ENCODE peak calls at places on chromosomes 3 and 15, in six cellular contexts. F is neuronal stem cell, Y is mesenchymal stem cell, U is H9, G is mesendoderm, M is H1. E is an unnamed sample.

GRCh38 chr3:73868688-73869315 is 244.1 kb upstream of the PDZRN3 start:
- DNase-seq in F (peak; percentile 20), Y (peak; percentile 47), U (no peak), G (peak; percentile 45), M (no peak), E (peak; percentile 38)

GRCh38 chr15:98547741-98548166 is 100.6 kb upstream of the IGF1R start:
- DNase-seq in F (no peak), Y (peak; percentile 59), U (peak; percentile 48), G (peak; percentile 64), M (no peak), E (no peak)

GRCh38 chr15:64092864-64093626 is 593 bp downstream of the CIAO2A start:
- DNase-seq in F (peak; percentile 45), Y (peak; percentile 80), U (peak; percentile 57), G (peak; percentile 78), M (no peak), E (peak; percentile 64)

GRCh38 chr15:95277266-95277665 is 1045.9 kb downstream of the MCTP2 start:
- DNase-seq in F (no peak), Y (peak; percentile 86), U (no peak), G (no peak), M (no peak), E (peak; percentile 98)

GRCh38 chr3:63207066-63207590 is 71.0 kb upstream of the SYNPR start:
- DNase-seq in F (no peak), Y (no peak), U (no peak), G (no peak), M (no peak), E (no peak)

GRCh38 chr3:4948395-4948794 is 30.8 kb upstream of the BHLHE40 start:
- DNase-seq in F (no peak), Y (no peak), U (no peak), G (no peak), M (no peak), E (peak; percentile 43)

GRCh38 chr15:33292718-33293307 is 18.0 kb upstream of the RYR3 start:
- DNase-seq in F (peak; percentile 70), Y (peak; percentile 57), U (peak; percentile 59), G (peak; percentile 80), M (no peak), E (peak; percentile 53)

GRCh38 chr3:196843435-196844110 is 24.1 kb upstream of the SENP5 start:
- DNase-seq in F (no peak), Y (no peak), U (no peak), G (peak; percentile 44), M (no peak), E (no peak)

GRCh38 chr15:86608461-86608860 is 528.8 kb downstream of the AGBL1 start:
- DNase-seq in F (no peak), Y (peak; percentile 48), U (no peak), G (no peak), M (no peak), E (no peak)

GRCh38 chr15:35874260-35874905 is 328.4 kb upstream of the DPH6 start:
- DNase-seq in F (no peak), Y (peak; percentile 58), U (no peak), G (peak; percentile 18), M (no peak), E (peak; percentile 93)

GRCh38 chr15:66108483-66109270 is 144.9 kb downstream of the MEGF11 start:
- DNase-seq in F (no peak), Y (no peak), U (no peak), G (no peak), M (no peak), E (no peak)
- H2BK15ac ChIP-seq in F (no peak overlapping the region), Y (no peak overlapping the region), U (no peak overlapping the region), G (no peak overlapping the region), M (no peak overlapping the region), E (no peak overlapping the region)

GRCh38 chr15:65914371-65914770 is 45.1 kb downstream of the RAB11A start:
- DNase-seq in F (no peak), Y (no peak), U (no peak), G (no peak), M (no peak), E (no peak)
- H2BK15ac ChIP-seq in F (no peak overlapping the region), Y (no peak overlapping the region), U (no peak overlapping the region), G (no peak overlapping the region), M (no peak overlapping the region), E (no peak overlapping the region)

DNA sequence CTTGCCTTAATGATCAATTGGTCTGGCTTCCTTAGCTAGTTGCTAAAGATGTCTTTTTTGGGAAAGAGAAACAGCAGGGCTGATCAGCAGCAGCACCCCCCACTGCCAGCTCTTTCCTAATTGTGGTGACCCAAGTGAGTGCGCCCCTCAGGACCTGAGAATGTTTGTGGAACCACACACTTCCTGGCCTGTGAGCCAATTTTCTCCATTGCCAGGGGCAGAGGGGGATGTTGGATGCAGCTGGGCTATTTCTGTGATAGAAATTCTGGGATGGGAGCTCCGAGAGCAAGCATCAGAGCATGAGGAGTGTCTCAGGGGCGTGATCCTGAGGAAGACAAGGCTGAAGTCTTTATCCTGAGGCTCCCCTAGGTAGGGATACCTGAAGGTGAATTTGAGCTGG is 66.6 kb downstream of the CLDN11 start:
- DNase-seq in F (no peak), Y (no peak), U (no peak), G (no peak), M (no peak), E (no peak)
- H2BK15ac ChIP-seq in F (no peak overlapping the region), Y (no peak overlapping the region), U (no peak overlapping the region), G (no peak overlapping the region), M (no peak overlapping the region), E (no peak overlapping the region)

DNA sequence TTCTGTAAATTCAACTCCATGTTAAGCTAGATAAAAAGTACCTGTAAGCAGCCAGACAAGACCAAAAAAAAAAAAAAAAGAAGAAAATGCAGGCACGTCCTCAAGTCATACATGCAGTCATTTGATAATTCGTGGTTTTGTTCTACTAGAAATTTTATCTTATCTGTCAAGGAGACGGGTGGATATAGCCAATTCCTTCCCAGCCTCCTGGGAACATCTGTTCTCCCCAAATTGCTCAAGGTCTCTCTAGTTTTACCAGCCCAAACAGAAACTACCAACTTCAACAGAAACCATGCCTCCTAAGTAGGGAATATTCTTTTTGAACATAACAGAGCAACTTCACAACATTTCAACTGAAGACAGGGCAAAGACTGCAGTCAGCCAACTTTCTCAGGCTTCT is 19.5 kb downstream of the RYK start:
- DNase-seq in F (no peak), Y (no peak), U (no peak), G (no peak), M (no peak), E (no peak)
- H2BK15ac ChIP-seq in F (no peak overlapping the region), Y (no peak overlapping the region), U (no peak overlapping the region), G (no peak overlapping the region), M (no peak overlapping the region), E (no peak overlapping the region)

DNA sequence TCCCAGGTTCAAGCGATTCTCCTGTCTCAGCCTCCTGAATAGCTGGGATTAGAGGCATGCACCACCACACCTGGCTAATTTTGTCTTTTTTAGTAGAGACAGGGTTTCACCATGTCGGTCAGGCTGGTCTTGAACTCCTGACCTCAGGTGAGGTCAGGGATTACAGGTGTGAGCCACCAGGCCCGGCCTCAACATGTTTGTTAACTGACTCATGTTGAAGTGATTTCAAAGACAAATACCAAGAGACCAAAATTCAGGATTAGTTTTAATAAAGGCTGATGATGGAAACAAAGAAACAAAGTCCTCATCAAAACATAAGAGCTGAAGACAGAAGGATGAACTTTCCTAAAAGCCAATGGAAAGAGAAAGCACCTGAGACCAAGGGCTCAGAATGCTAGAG is 36.5 kb downstream of the SLC12A6 start:
- DNase-seq in F (no peak), Y (no peak), U (no peak), G (no peak), M (no peak), E (no peak)
- H2BK15ac ChIP-seq in F (no peak overlapping the region), Y (no peak overlapping the region), U (no peak overlapping the region), G (no peak overlapping the region), M (no peak overlapping the region), E (no peak overlapping the region)

GRCh38 chr3:6351752-6352151 is 509.2 kb upstream of the GRM7 start:
- DNase-seq in F (no peak), Y (no peak), U (no peak), G (no peak), M (no peak), E (no peak)
- H2BK15ac ChIP-seq in F (no peak overlapping the region), Y (no peak overlapping the region), U (no peak overlapping the region), G (no peak overlapping the region), M (no peak overlapping the region), E (no peak overlapping the region)

GRCh38 chr3:15556512-15556911 is 35.0 kb upstream of the COLQ start:
- DNase-seq in F (no peak), Y (no peak), U (no peak), G (no peak), M (no peak), E (no peak)
- H2BK15ac ChIP-seq in F (no peak overlapping the region), Y (no peak overlapping the region), U (no peak overlapping the region), G (no peak overlapping the region), M (no peak overlapping the region), E (no peak overlapping the region)

GRCh38 chr3:51408021-51408420 is 16.9 kb downstream of the RBM15B start:
- DNase-seq in F (no peak), Y (no peak), U (no peak), G (no peak), M (no peak), E (no peak)

GRCh38 chr3:51401639-51402166 is 10.6 kb downstream of the RBM15B start:
- DNase-seq in F (no peak), Y (no peak), U (no peak), G (no peak), M (no peak), E (no peak)

GRCh38 chr3:51398595-51399310 is 7.7 kb downstream of the RBM15B start:
- DNase-seq in F (no peak), Y (no peak), U (no peak), G (no peak), M (no peak), E (no peak)

GRCh38 chr3:51400169-51400568 is 9.1 kb downstream of the RBM15B start:
- DNase-seq in F (no peak), Y (no peak), U (no peak), G (no peak), M (no peak), E (no peak)

DNA sequence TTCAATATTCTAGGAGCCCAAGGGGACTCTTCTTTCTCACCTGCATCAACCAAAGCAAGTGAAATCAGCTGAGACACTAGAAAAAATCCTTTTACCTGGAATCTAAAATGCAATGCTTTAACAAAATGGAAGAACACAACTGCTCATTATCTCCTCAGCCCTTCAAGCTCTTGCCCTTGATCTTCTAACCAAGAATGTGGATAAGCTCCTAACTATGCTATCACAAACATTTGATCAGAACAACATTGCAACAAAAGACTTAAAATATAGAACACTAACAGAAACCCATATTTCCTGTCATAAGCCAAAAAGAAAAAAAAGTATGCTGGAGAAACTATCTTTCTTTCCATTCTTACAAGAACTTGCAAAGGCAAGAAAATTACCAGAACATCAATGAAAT is 12.6 kb downstream of the RBM15B start:
- DNase-seq in F (no peak), Y (no peak), U (no peak), G (no peak), M (no peak), E (no peak)
- H2BK15ac ChIP-seq in F (no peak overlapping the region), Y (no peak overlapping the region), U (no peak overlapping the region), G (no peak overlapping the region), M (no peak overlapping the region), E (no peak overlapping the region)

DNA sequence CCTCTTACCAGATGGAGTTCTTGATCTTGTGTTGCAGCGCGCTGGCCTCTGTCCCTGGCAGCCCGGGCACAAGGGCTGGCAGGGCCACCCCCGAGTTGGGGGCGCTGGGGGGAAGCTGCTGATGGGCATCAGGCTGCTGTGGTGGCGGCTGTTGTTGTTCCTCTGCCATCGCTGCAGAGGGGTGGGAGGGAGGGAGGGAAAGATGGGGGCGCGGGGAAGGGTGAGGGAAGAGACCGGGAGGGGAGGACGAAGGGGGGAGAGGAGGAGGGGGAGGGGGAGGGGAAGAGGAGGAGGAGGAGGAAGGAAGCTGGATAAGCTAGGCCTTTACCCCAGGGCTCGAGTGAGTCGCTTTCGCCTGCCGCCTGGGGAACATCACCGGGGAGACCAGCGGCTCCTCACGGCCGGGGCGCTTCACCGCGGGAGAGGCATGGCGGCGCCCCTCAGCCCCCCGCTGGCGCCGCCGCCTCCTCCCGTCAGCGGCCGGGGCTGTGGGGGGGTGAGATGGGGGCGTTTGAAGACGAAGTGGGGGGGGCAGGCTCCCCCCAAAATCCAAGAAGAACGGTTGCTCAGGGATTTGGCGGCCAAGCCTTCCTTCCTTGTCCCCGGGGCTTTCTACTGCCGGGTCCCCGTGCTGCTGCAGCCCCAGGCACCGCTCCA is 434 bp downstream of the RFX7 start:
- DNase-seq in F (peak; percentile 58), Y (peak; percentile 46), U (peak; percentile 71), G (peak; percentile 78), M (no peak), E (peak; percentile 26)
- H2BK15ac ChIP-seq in F (no peak overlapping the region), Y (peak overlapping the region; percentile 67), U (no peak overlapping the region), G (no peak overlapping the region), M (no peak overlapping the region), E (no peak overlapping the region)